ENCODE peak calls at places on chromosomes 4 and X, in four cellular contexts. One of them, this sample, is unnamed.

GRCh38 chr4:8308144-8308543 is 38.6 kb downstream of the HTRA3 start:
- DNase-seq in HepG2: no peak
- DNase-seq in Panc1: no peak
- DNase-seq in K562: no peak
- DNase-seq in this sample: no peak

GRCh38 chr4:58050439-58050838 is 940.3 kb upstream of the IGFBP7 start:
- DNase-seq in HepG2: no peak
- DNase-seq in Panc1: no peak
- DNase-seq in K562: no peak
- DNase-seq in this sample: no peak

GRCh38 chr4:41154814-41155177 is 59.5 kb downstream of the APBB2 start:
- DNase-seq in HepG2: no peak
- DNase-seq in Panc1: no peak
- DNase-seq in K562: no peak
- DNase-seq in this sample: no peak

GRCh38 chrX:121871122-121871521 is 823.7 kb downstream of the GLUD2 start:
- DNase-seq in HepG2: no peak
- DNase-seq in Panc1: no peak
- DNase-seq in K562: no peak
- DNase-seq in this sample: no peak

GRCh38 chrX:6849711-6850415 is 297.6 kb upstream of the STS start:
- DNase-seq in HepG2: no peak
- DNase-seq in Panc1: no peak
- DNase-seq in K562: no peak
- DNase-seq in this sample: no peak

GRCh38 chrX:2500681-2501151 is at the start of the genes DHRSX and ZBED1:
- DNase-seq in HepG2: no peak
- DNase-seq in Panc1: no peak
- DNase-seq in K562: peak; percentile 29
- DNase-seq in this sample: no peak

GRCh38 chrX:65821721-65822496 is 154.5 kb downstream of the MSN start:
- DNase-seq in HepG2: no peak
- DNase-seq in Panc1: no peak
- DNase-seq in K562: no peak
- DNase-seq in this sample: no peak

GRCh38 chr4:153764611-153765368 is 5.0 kb upstream of the RNF175 start:
- DNase-seq in HepG2: no peak
- DNase-seq in Panc1: no peak
- DNase-seq in K562: no peak
- DNase-seq in this sample: no peak

GRCh38 chr4:186486172-186486571 is 69.2 kb downstream of the MTNR1A start:
- DNase-seq in HepG2: no peak
- DNase-seq in Panc1: no peak
- DNase-seq in K562: no peak
- DNase-seq in this sample: no peak

GRCh38 chrX:1093112-1093511 is 119.3 kb downstream of the CRLF2 start:
- DNase-seq in HepG2: no peak
- DNase-seq in Panc1: no peak
- DNase-seq in K562: no peak
- DNase-seq in this sample: no peak

GRCh38 chr4:113979157-113979972 is at the start of gene ARSJ:
- DNase-seq in HepG2: no peak
- DNase-seq in Panc1: no peak
- DNase-seq in K562: no peak
- DNase-seq in this sample: peak; percentile 32

GRCh38 chrX:14694631-14695030 is 165.3 kb downstream of the GLRA2 start:
- DNase-seq in HepG2: no peak
- DNase-seq in Panc1: no peak
- DNase-seq in K562: no peak
- DNase-seq in this sample: no peak

GRCh38 chr4:139808381-139809206 is 143.0 kb downstream of the MGST2 start:
- DNase-seq in HepG2: peak; percentile 13
- DNase-seq in Panc1: no peak
- DNase-seq in K562: no peak
- DNase-seq in this sample: no peak

GRCh38 chr4:89681219-89681618 is 155.7 kb downstream of the SNCA start:
- DNase-seq in HepG2: peak; percentile 82
- DNase-seq in Panc1: no peak
- DNase-seq in K562: no peak
- DNase-seq in this sample: peak; percentile 48

GRCh38 chrX:100829730-100830129 is 9.5 kb downstream of the CSTF2 start:
- DNase-seq in HepG2: no peak
- DNase-seq in Panc1: no peak
- DNase-seq in K562: no peak
- DNase-seq in this sample: no peak

GRCh38 chrX:9573282-9574106 is 108.6 kb downstream of the TBL1X start:
- DNase-seq in HepG2: no peak
- DNase-seq in Panc1: no peak
- DNase-seq in K562: no peak
- DNase-seq in this sample: no peak

GRCh38 chr4:8304827-8305695 is 35.5 kb downstream of the HTRA3 start:
- DNase-seq in HepG2: no peak
- DNase-seq in Panc1: no peak
- DNase-seq in K562: no peak
- DNase-seq in this sample: no peak

GRCh38 chr4:7391637-7392437 is 42.9 kb downstream of the PSAPL1 start:
- DNase-seq in HepG2: no peak
- DNase-seq in Panc1: no peak
- DNase-seq in K562: no peak
- DNase-seq in this sample: no peak

GRCh38 chr4:89303177-89303576 is 4.4 kb downstream of the GPRIN3 start:
- DNase-seq in HepG2: no peak
- DNase-seq in Panc1: no peak
- DNase-seq in K562: no peak
- DNase-seq in this sample: no peak

GRCh38 chrX:150688911-150689451 is 4.2 kb upstream of the MTMR1 start:
- DNase-seq in HepG2: peak; percentile 29
- DNase-seq in Panc1: peak; percentile 79
- DNase-seq in K562: no peak
- DNase-seq in this sample: peak; percentile 28

GRCh38 chr4:71520308-71520707 is 181.5 kb downstream of the SLC4A4 start:
- DNase-seq in HepG2: no peak
- DNase-seq in Panc1: no peak
- DNase-seq in K562: no peak
- DNase-seq in this sample: no peak

GRCh38 chr4:179110356-179110755 is 1668.1 kb upstream of the AGA start:
- DNase-seq in HepG2: no peak
- DNase-seq in Panc1: no peak
- DNase-seq in K562: no peak
- DNase-seq in this sample: no peak

GRCh38 chrX:20412871-20413486 is 146.3 kb upstream of the RPS6KA3 start:
- DNase-seq in HepG2: no peak
- DNase-seq in Panc1: no peak
- DNase-seq in K562: no peak
- DNase-seq in this sample: no peak

GRCh38 chr4:159177265-159178146 is 74.6 kb downstream of the RAPGEF2 start:
- DNase-seq in HepG2: no peak
- DNase-seq in Panc1: no peak
- DNase-seq in K562: no peak
- DNase-seq in this sample: no peak

DNA sequence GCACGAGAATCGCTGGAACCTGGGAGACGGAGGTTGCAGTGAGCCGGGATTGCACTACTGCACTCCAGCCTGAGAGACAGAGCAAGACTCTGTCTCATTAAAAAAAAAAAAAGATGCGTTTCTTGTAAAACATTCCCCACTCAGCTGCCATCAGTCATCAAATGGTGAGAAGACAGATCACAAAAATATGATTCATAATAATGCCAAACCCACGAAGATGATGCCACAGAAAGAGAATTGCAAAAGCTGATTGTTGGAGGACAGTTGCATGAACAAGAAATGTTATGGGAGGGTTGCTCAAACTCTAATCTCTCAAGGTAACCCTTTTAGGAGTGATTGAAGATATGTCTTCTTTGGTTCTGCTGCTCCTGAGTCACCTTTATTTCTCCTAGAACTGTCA is 21.4 kb upstream of the SMIM14 start:
- DNase-seq in HepG2: no peak
- DNase-seq in Panc1: no peak
- DNase-seq in K562: no peak
- DNase-seq in this sample: no peak
- TF ChIP-seq POLR2AphosphoS5 in HepG2: no peak
- TF ChIP-seq POLR2AphosphoS5 in Panc1: no peak
- TF ChIP-seq POLR2AphosphoS5 in K562: no peak
- TF ChIP-seq POLR2AphosphoS5 in this sample: no peak

GRCh38 chr4:151801547-151802516 is 41.0 kb upstream of the GATB start:
- DNase-seq in HepG2: peak; percentile 25
- DNase-seq in Panc1: peak; percentile 15
- DNase-seq in K562: peak; percentile 73
- DNase-seq in this sample: peak; percentile 51
- TF ChIP-seq TCF7L2 in HepG2: no peak
- TF ChIP-seq TCF7L2 in Panc1: no peak
- TF ChIP-seq TCF7L2 in K562: no peak
- TF ChIP-seq TCF7L2 in this sample: no peak

DNA sequence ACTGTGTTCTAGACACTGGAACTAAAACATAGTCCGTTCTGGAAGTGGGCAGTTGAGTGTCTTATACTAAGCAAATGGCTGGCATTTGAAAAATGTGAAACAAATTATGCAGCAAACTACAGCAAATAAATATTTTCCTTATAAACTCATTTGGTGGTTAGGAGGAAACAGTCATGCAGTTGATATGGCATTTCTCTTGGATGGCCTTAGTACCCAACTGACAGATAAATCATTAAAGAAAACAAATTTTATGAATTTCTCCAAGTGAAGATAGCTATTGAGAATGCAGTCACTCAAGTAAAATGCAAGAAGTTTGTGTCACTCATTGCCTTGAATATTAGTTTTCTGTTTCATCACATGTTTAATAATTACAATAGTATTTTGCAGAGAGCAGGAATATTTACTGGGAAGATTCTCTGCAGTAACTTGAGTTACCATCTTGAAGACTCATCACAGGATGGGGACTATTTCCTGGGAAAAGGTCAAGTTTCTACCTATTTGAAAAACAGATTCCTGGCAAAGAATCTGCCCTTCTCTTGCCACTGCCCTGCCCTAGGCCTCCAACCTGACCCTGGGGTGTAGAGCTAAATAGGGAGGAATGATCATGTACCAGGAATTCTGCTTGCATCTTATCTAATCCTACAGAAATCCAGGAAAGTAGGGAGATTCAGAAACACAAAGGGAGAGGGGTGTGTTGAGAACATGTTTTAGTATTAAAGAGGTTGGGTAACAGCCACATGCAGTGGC is 105.9 kb downstream of the SH3RF1 start:
- DNase-seq in HepG2: no peak
- DNase-seq in Panc1: no peak
- DNase-seq in K562: no peak
- DNase-seq in this sample: no peak
- TF ChIP-seq POLR2AphosphoS5 in HepG2: no peak
- TF ChIP-seq POLR2AphosphoS5 in Panc1: no peak
- TF ChIP-seq POLR2AphosphoS5 in K562: no peak
- TF ChIP-seq POLR2AphosphoS5 in this sample: no peak

GRCh38 chrX:153719238-153719637 is 4.9 kb downstream of the BCAP31 start:
- DNase-seq in HepG2: no peak
- DNase-seq in Panc1: no peak
- DNase-seq in K562: no peak
- DNase-seq in this sample: no peak
- TF ChIP-seq TCF7L2 in HepG2: no peak
- TF ChIP-seq TCF7L2 in Panc1: no peak
- TF ChIP-seq TCF7L2 in K562: no peak
- TF ChIP-seq TCF7L2 in this sample: no peak

GRCh38 chr4:53714377-53715140 is 123.3 kb upstream of the LNX1 start:
- DNase-seq in HepG2: no peak
- DNase-seq in Panc1: no peak
- DNase-seq in K562: no peak
- DNase-seq in this sample: no peak
- TF ChIP-seq POLR2AphosphoS5 in HepG2: no peak
- TF ChIP-seq POLR2AphosphoS5 in Panc1: no peak
- TF ChIP-seq POLR2AphosphoS5 in K562: no peak
- TF ChIP-seq POLR2AphosphoS5 in this sample: no peak

GRCh38 chrX:39854772-39855747 is 242.7 kb downstream of the BCOR start:
- DNase-seq in HepG2: no peak
- DNase-seq in Panc1: no peak
- DNase-seq in K562: no peak
- DNase-seq in this sample: no peak
- TF ChIP-seq TCF7L2 in HepG2: no peak
- TF ChIP-seq TCF7L2 in Panc1: no peak
- TF ChIP-seq TCF7L2 in K562: no peak
- TF ChIP-seq TCF7L2 in this sample: no peak

GRCh38 chr4:158020175-158020574 is 152.7 kb downstream of the GASK1B start:
- DNase-seq in HepG2: peak; percentile 92
- DNase-seq in Panc1: no peak
- DNase-seq in K562: no peak
- DNase-seq in this sample: peak; percentile 18
- TF ChIP-seq POLR2AphosphoS5 in HepG2: no peak
- TF ChIP-seq POLR2AphosphoS5 in Panc1: no peak
- TF ChIP-seq POLR2AphosphoS5 in K562: no peak
- TF ChIP-seq POLR2AphosphoS5 in this sample: no peak

GRCh38 chr4:108072300-108072699 is 82.6 kb downstream of the HADH start:
- DNase-seq in HepG2: no peak
- DNase-seq in Panc1: no peak
- DNase-seq in K562: no peak
- DNase-seq in this sample: no peak
- TF ChIP-seq TCF7L2 in HepG2: no peak
- TF ChIP-seq TCF7L2 in Panc1: no peak
- TF ChIP-seq TCF7L2 in K562: no peak
- TF ChIP-seq TCF7L2 in this sample: no peak